ENCODE peak calls at places on chromosomes 7 and 10, in five cellular contexts. A is Ammon's horn; Y is mesothelial cell of epicardium; C is stimulated activated naive CD8-positive, alpha-beta T cell treated with anti-CD3 and anti-CD28 coated beads, Interleukin-15, Interleukin-2, amounts not matched to agents 100 U/mL and 50 U/mL, for 24 hours; G is A549. U is an unnamed sample.
A peak's percentile ranks its signal among the peaks of the same experiment; 100 is the strongest.

GRCh38 chr10:23035569-23035968 is 59.8 kb upstream of the MSRB2 start:
- DNase-seq in Y (no peak), C (no peak), A (peak; percentile 11), G (peak; percentile 26), U (peak; percentile 10)

GRCh38 chr7:75737856-75738603 is 711 bp downstream of the HIP1 start:
- DNase-seq in C (no peak), Y (peak; percentile 35), A (peak; percentile 27), G (no peak), U (no peak)

GRCh38 chr7:52843436-52843835 is 192.0 kb upstream of the POM121L12 start:
- DNase-seq in A (no peak), Y (no peak), C (no peak), G (no peak), U (no peak)

GRCh38 chr7:80481196-80481884 is 30.5 kb downstream of the GNAT3 start:
- DNase-seq in C (no peak), G (peak; percentile 24), A (no peak), Y (no peak), U (no peak)

GRCh38 chr7:150986099-150986512 is 4.7 kb upstream of the NOS3 start:
- DNase-seq in Y (no peak), G (peak; percentile 64), C (peak; percentile 71), A (peak; percentile 72), U (no peak)

GRCh38 chr10:511101-511848 is 178.2 kb downstream of the DIP2C start:
- DNase-seq in C (peak; percentile 92), Y (peak; percentile 87), G (peak; percentile 93), A (peak; percentile 97), U (peak; percentile 71)

GRCh38 chr7:97024209-97025129 is at the start of gene DLX5:
- DNase-seq in Y (no peak), A (peak; percentile 35), C (no peak), G (peak; percentile 24), U (peak; percentile 18)

GRCh38 chr10:131902211-131902610 is 1.4 kb downstream of the PPP2R2D start:
- DNase-seq in G (no peak), C (no peak), A (no peak), Y (no peak), U (no peak)

GRCh38 chr10:46263831-46264268 is 22.9 kb upstream of the ANTXRL start:
- DNase-seq in G (no peak), C (peak; percentile 3), A (no peak), Y (no peak), U (no peak)

GRCh38 chr7:6489612-6490011 is 41.9 kb upstream of the DAGLB start:
- DNase-seq in A (no peak), G (peak; percentile 62), C (no peak), Y (no peak), U (peak; percentile 35)

GRCh38 chr7:148867571-148868377 is 16.3 kb downstream of the EZH2 start:
- DNase-seq in C (no peak), Y (no peak), G (no peak), A (no peak), U (no peak)

GRCh38 chr10:43201545-43202131 is 63.4 kb downstream of the CSGALNACT2 start:
- DNase-seq in A (no peak), C (no peak), Y (peak; percentile 18), G (no peak), U (no peak)

GRCh38 chr10:1933215-1933614 is 195.9 kb upstream of the ADARB2 start:
- DNase-seq in C (no peak), Y (no peak), A (peak; percentile 15), G (no peak), U (no peak)

GRCh38 chr7:139994356-139994755 is 68.4 kb downstream of the PARP12 start:
- DNase-seq in Y (no peak), G (no peak), A (peak; percentile 25), C (no peak), U (no peak)

GRCh38 chr10:3391657-3392056 is 219.1 kb upstream of the PITRM1 start:
- DNase-seq in A (no peak), G (no peak), Y (no peak), C (no peak), U (no peak)

GRCh38 chr10:75679546-75679945 is 248.1 kb downstream of the LRMDA start:
- DNase-seq in C (no peak), G (no peak), A (no peak), Y (no peak), U (no peak)

GRCh38 chr7:156818133-156818532 is 74.8 kb downstream of the LMBR1 start:
- DNase-seq in C (no peak), A (no peak), G (no peak), Y (no peak), U (peak; percentile 58)

GRCh38 chr10:27223964-27224363 is 16.6 kb downstream of the ACBD5 start:
- DNase-seq in Y (no peak), G (peak; percentile 73), A (peak; percentile 10), C (peak; percentile 47), U (peak; percentile 46)

GRCh38 chr10:124741281-124741921 is 2.8 kb downstream of the FAM53B start:
- DNase-seq in A (peak; percentile 89), C (peak; percentile 82), Y (no peak), G (peak; percentile 71), U (peak; percentile 80)

GRCh38 chr10:24650669-24651391 is 72.9 kb downstream of the ARHGAP21 start:
- DNase-seq in G (no peak), C (no peak), A (no peak), Y (no peak), U (no peak)

GRCh38 chr7:100247152-100247757 is 27.5 kb downstream of the PVRIG start:
- DNase-seq in G (peak; percentile 97), A (no peak), C (peak; percentile 32), Y (peak; percentile 47), U (peak; percentile 90)

GRCh38 chr10:76115471-76116155 is 684.2 kb downstream of the LRMDA start:
- DNase-seq in Y (no peak), G (no peak), A (no peak), C (no peak), U (no peak)

GRCh38 chr10:8211631-8212030 is 157.1 kb downstream of the GATA3 start:
- DNase-seq in A (no peak), Y (no peak), G (no peak), C (no peak), U (no peak)

GRCh38 chr7:30247546-30248386 is 36.6 kb upstream of the ZNRF2 start:
- DNase-seq in C (no peak), G (no peak), Y (no peak), A (no peak), U (no peak)

GRCh38 chr7:51732951-51733350 is 416.3 kb upstream of the COBL start:
- DNase-seq in C (no peak), A (peak; percentile 27), Y (no peak), G (peak; percentile 1), U (no peak)

GRCh38 chr7:1511829-1512422 is 7.7 kb upstream of the INTS1 start:
- DNase-seq in Y (no peak), C (no peak), A (no peak), G (no peak), U (no peak)

GRCh38 chr7:55594414-55594813 is 22.1 kb upstream of the VOPP1 start:
- DNase-seq in Y (no peak), A (no peak), C (no peak), G (no peak), U (no peak)

GRCh38 chr10:73495226-73495883 is 469 bp downstream of the PPP3CB start:
- DNase-seq in Y (peak; percentile 48), G (peak; percentile 92), C (peak; percentile 86), A (peak; percentile 83), U (peak; percentile 81)

GRCh38 chr7:104296900-104297299 is 31.5 kb upstream of the LHFPL3 start:
- DNase-seq in A (no peak), C (no peak), G (no peak), Y (no peak), U (peak; percentile 7)

GRCh38 chr10:119859422-119860258 is 13.0 kb downstream of the MCMBP start:
- DNase-seq in C (no peak), Y (no peak), A (peak; percentile 54), G (peak; percentile 47), U (peak; percentile 44)

GRCh38 chr7:44194069-44194468 is 4.8 kb upstream of the GCK start:
- DNase-seq in A (no peak), Y (no peak), G (no peak), C (peak; percentile 56), U (no peak)

GRCh38 chr10:131580076-131580652 is 268.6 kb upstream of the TCERG1L start:
- DNase-seq in G (no peak), Y (no peak), A (no peak), C (no peak), U (no peak)

GRCh38 chr10:45550903-45551302 is 121.7 kb downstream of the ZFAND4 start:
- DNase-seq in A (no peak), Y (no peak), G (peak; percentile 4), C (no peak), U (no peak)

GRCh38 chr10:6580279-6581029 is 378 bp upstream of the PRKCQ start:
- DNase-seq in G (peak; percentile 78), C (peak; percentile 94), Y (peak; percentile 78), A (peak; percentile 82), U (peak; percentile 53)

GRCh38 chr7:82036146-82036886 is 266.5 kb upstream of the HGF start:
- DNase-seq in C (no peak), Y (no peak), A (no peak), G (no peak), U (no peak)

GRCh38 chr7:45073031-45073842 is 15.5 kb downstream of the NACAD start:
- DNase-seq in G (no peak), C (no peak), A (peak; percentile 55), Y (no peak), U (no peak)

U was measured in HepG2.